ENCODE peak calls at places on chromosomes 5 and 9, in seven cellular contexts. S, O, L, D, E, J and T are unnamed samples.
A peak's percentile ranks its signal among the peaks of the same experiment; 100 is the strongest.

GRCh38 chr9:31486630-31487029 is 897.8 kb upstream of the ACO1 start:
- DNase-seq in S (no peak), O (no peak), L (no peak), D (no peak), E (no peak), J (no peak), T (no peak)

GRCh38 chr9:82127993-82128710 is 139.6 kb downstream of the SPATA31D1 start:
- DNase-seq in S (peak; percentile 16), O (no peak), L (no peak), D (no peak), E (no peak), J (no peak), T (no peak)

GRCh38 chr9:132498811-132499210 is 83.6 kb upstream of the BARHL1 start:
- DNase-seq in S (no peak), O (peak; percentile 48), L (no peak), D (no peak), E (no peak), J (no peak), T (no peak)

GRCh38 chr5:64615895-64616294 is 74.4 kb upstream of the SHISAL2B start:
- DNase-seq in S (no peak), O (no peak), L (no peak), D (no peak), E (no peak), J (no peak), T (no peak)

GRCh38 chr9:35515766-35516165 is 25.9 kb downstream of the RUSC2 start:
- DNase-seq in S (no peak), O (peak; percentile 72), L (no peak), D (no peak), E (no peak), J (no peak), T (no peak)

GRCh38 chr5:142821733-142822487 is 51.7 kb downstream of the ARHGAP26 start:
- DNase-seq in S (no peak), O (peak; percentile 92), L (peak; percentile 94), D (no peak), E (peak; percentile 65), J (peak; percentile 78), T (no peak)

GRCh38 chr9:444528-444927 is 229.9 kb downstream of the DOCK8 start:
- DNase-seq in S (no peak), O (no peak), L (no peak), D (no peak), E (no peak), J (peak; percentile 22), T (no peak)

GRCh38 chr5:2903451-2904395 is 152.2 kb upstream of the IRX2 start:
- DNase-seq in S (no peak), O (no peak), L (no peak), D (no peak), E (no peak), J (no peak), T (peak; percentile 79)

GRCh38 chr9:32741706-32742105 is 41.6 kb upstream of the TMEM215 start:
- DNase-seq in S (no peak), O (peak; percentile 26), L (no peak), D (no peak), E (no peak), J (peak; percentile 23), T (no peak)

GRCh38 chr9:109205526-109205925 is 38.5 kb upstream of the FRRS1L start:
- DNase-seq in S (no peak), O (no peak), L (no peak), D (no peak), E (no peak), J (no peak), T (no peak)

GRCh38 chr5:19835442-19835841 is 152.6 kb downstream of the CDH18 start:
- DNase-seq in S (no peak), O (no peak), L (no peak), D (no peak), E (no peak), J (no peak), T (no peak)

GRCh38 chr9:93453047-93453914 is at the start of gene FAM120AOS:
- DNase-seq in S (peak; percentile 96), O (peak; percentile 96), L (peak; percentile 92), D (peak; percentile 95), E (peak; percentile 71), J (peak; percentile 96), T (peak; percentile 94)